ENCODE peak calls at places on chromosomes 13 and 19, in nine cellular contexts. D is H1, J is sigmoid colon, W is GM12878, N is esophagus muscularis mucosa, L is upper lobe of left lung, S is transverse colon, V is SK-N-SH, Q is K562. O is an unnamed sample.

GRCh38 chr13:50829226-50829625 is 14.3 kb downstream of the DLEU7 start:
- DNase-seq in S (no peak), Q (no peak), D (no peak), N (no peak), V (no peak), L (no peak), W (no peak), J (no peak), O (no peak)

GRCh38 chr13:111080642-111081041 is 34.5 kb upstream of the ARHGEF7 start:
- DNase-seq in W (no peak), Q (no peak), V (no peak), J (no peak), S (no peak), L (no peak), D (no peak), N (peak; percentile 66), O (no peak)

GRCh38 chr13:28459911-28460310 is 35.0 kb downstream of the FLT1 start:
- DNase-seq in W (no peak), D (no peak), N (no peak), V (no peak), S (no peak), Q (no peak), J (no peak), L (no peak), O (no peak)

GRCh38 chr13:110499621-110500281 is 61.8 kb downstream of the RAB20 start:
- DNase-seq in N (no peak), S (no peak), L (no peak), J (no peak), Q (no peak), W (no peak), V (no peak), D (no peak), O (no peak)

GRCh38 chr19:38583219-38583984 is 34.4 kb downstream of the MAP4K1 start:
- DNase-seq in D (no peak), J (no peak), W (peak; percentile 78), N (no peak), S (peak; percentile 24), L (peak; percentile 39), Q (no peak), V (peak; percentile 8), O (no peak)

GRCh38 chr19:6424190-6424938 is at the start of gene KHSRP:
- DNase-seq in V (peak; percentile 98), Q (peak; percentile 58), J (peak; percentile 63), D (no peak), N (no peak), L (peak; percentile 98), W (no peak), S (no peak), O (no peak)

GRCh38 chr13:48160879-48161278 is 66.0 kb upstream of the MED4 start:
- DNase-seq in Q (peak; percentile 8), L (no peak), D (no peak), S (no peak), V (no peak), J (no peak), N (no peak), W (no peak), O (no peak)

GRCh38 chr19:35211545-35212230 is 16.9 kb downstream of the FAM187B start:
- DNase-seq in N (peak; percentile 92), L (no peak), W (no peak), Q (no peak), J (peak; percentile 72), V (no peak), S (peak; percentile 70), D (no peak), O (peak; percentile 51)

GRCh38 chr13:75136151-75136550 is 345.8 kb downstream of the TBC1D4 start:
- DNase-seq in S (no peak), W (no peak), D (no peak), V (no peak), J (no peak), L (no peak), N (no peak), Q (no peak), O (no peak)

GRCh38 chr19:55372316-55373081 is 2.2 kb upstream of the IL11 start:
- DNase-seq in D (no peak), V (peak; percentile 64), N (no peak), Q (no peak), L (no peak), J (no peak), W (no peak), S (no peak), O (no peak)

GRCh38 chr19:58038688-58039204 is 4.9 kb downstream of the ZSCAN1 start:
- DNase-seq in J (no peak), V (no peak), Q (no peak), W (no peak), S (no peak), L (peak; percentile 47), N (no peak), D (no peak), O (no peak)

GRCh38 chr19:41967056-41967783 is 8.1 kb upstream of the RABAC1 start:
- DNase-seq in L (peak; percentile 60), V (no peak), Q (no peak), N (no peak), D (no peak), W (no peak), J (no peak), S (no peak), O (no peak)

DNA sequence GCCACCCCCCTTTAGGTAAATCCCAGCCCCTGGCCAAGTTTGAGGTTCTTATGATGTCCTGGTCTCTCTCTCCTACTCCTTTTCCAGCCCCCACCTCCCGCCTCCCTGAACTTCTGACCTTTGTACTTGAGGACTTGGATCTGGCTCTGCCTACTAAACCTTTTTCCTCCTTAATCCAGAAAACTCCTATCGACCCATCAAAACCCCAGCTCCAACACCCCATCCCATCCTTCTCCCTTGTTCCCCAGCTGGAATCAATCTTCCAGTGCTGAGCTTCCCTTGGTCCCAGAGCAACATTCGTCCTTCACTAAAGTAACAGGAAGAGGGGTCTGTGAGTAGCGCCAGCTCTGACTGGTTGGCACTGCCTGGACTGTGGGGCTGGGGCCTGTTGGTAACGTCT is 17.3 kb upstream of the UQCR11 start:
- DNase-seq in L (no peak), W (no peak), Q (no peak), V (no peak), J (no peak), S (no peak), D (no peak), N (no peak), O (no peak)
- TF ChIP-seq POLR2AphosphoS5 in L (no peak), W (no peak), Q (no peak), V (no peak), J (no peak), S (no peak), D (no peak), N (no peak), O (no peak)

DNA sequence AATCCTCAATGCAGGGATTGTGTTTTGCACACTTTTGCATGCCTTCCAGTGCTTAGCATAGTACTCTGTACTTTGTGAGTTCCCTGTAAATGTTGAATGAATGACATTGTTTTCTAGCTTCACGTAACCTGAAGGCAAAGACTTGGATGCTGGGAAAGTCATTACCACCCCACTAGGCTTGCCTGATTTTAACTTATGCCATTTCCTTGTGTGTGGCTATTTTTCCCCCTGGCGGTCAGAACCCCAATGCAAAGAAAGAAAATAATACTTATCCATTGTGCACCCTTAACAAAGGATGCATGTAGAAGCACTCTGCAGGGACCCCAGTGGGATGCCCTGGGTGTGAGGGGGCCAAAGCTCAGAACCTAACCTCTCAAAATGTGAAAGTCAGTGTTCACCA is 1.2 kb upstream of the ENOX1 start:
- DNase-seq in S (no peak), L (no peak), D (no peak), Q (peak; percentile 3), W (no peak), N (no peak), J (no peak), V (peak; percentile 49), O (no peak)
- TF ChIP-seq EP300 in S (no peak), L (no peak), D (no peak), Q (no peak), W (no peak), N (no peak), J (no peak), V (no peak), O (no peak)

GRCh38 chr19:681029-681626 is 4.9 kb downstream of the FSTL3 start:
- DNase-seq in D (no peak), J (peak; percentile 88), V (peak; percentile 97), S (peak; percentile 92), Q (peak; percentile 93), W (no peak), L (peak; percentile 95), N (no peak), O (peak; percentile 90)

GRCh38 chr19:678791-679388 is 2.7 kb downstream of the FSTL3 start:
- DNase-seq in N (no peak), L (peak; percentile 84), J (no peak), S (no peak), V (no peak), W (no peak), D (no peak), Q (no peak), O (no peak)

GRCh38 chr19:679418-680286 is 3.5 kb downstream of the FSTL3 start:
- DNase-seq in V (peak; percentile 83), Q (peak; percentile 66), D (no peak), W (no peak), S (peak; percentile 64), J (peak; percentile 93), N (no peak), L (peak; percentile 92), O (peak; percentile 57)

GRCh38 chr19:681638-682037 is 5.4 kb downstream of the FSTL3 start:
- DNase-seq in Q (no peak), W (no peak), S (no peak), J (no peak), V (no peak), N (no peak), D (no peak), L (no peak), O (no peak)

GRCh38 chr19:680287-681028 is 4.3 kb downstream of the FSTL3 start:
- DNase-seq in V (peak; percentile 98), D (peak; percentile 99), S (peak; percentile 100), J (peak; percentile 100), W (peak; percentile 93), L (peak; percentile 100), Q (peak; percentile 98), N (peak; percentile 100), O (peak; percentile 100)
- TF ChIP-seq POLR2AphosphoS5 in V (peak; percentile 63), D (peak; percentile 31), S (peak; percentile 88), J (peak; percentile 81), W (peak; percentile 48), L (peak; percentile 84), Q (peak; percentile 67), N (peak; percentile 91), O (peak; percentile 91)

GRCh38 chr19:51808333-51808986 is 13.5 kb downstream of the FPR3 start:
- DNase-seq in W (no peak), L (no peak), Q (peak; percentile 74), S (no peak), V (peak; percentile 7), J (no peak), N (no peak), D (no peak), O (no peak)
- TF ChIP-seq EP300 in W (no peak), L (no peak), Q (no peak), S (no peak), V (no peak), J (no peak), N (no peak), D (no peak), O (no peak)

GRCh38 chr13:34156841-34157365 is 339.0 kb downstream of the RFC3 start:
- DNase-seq in L (no peak), J (peak; percentile 87), V (no peak), Q (peak; percentile 1), W (peak; percentile 55), D (peak; percentile 27), S (peak; percentile 80), N (no peak), O (peak; percentile 85)
- TF ChIP-seq POLR2AphosphoS5 in L (no peak), J (peak; percentile 56), V (peak; percentile 78), Q (no peak), W (no peak), D (no peak), S (peak; percentile 64), N (peak; percentile 64), O (peak; percentile 71)